ENCODE peak calls at places on chromosomes 1 and 21, in five cellular contexts. Y, E, A, P and I are unnamed samples.

GRCh38 chr1:232925421-232926202 is 24.8 kb upstream of the NTPCR start:
- DNase-seq in A (no peak), E (no peak), Y (no peak), P (no peak), I (no peak)

GRCh38 chr1:114979278-114979891 is 50.2 kb upstream of the TSHB start:
- DNase-seq in Y (peak; percentile 58), P (peak; percentile 63), E (peak; percentile 53), A (peak; percentile 68), I (peak; percentile 58)

GRCh38 chr1:158961178-158961577 is 29.8 kb downstream of the PYHIN1 start:
- DNase-seq in P (no peak), Y (no peak), A (no peak), E (no peak), I (no peak)

GRCh38 chr1:92446546-92446945 is 40.2 kb downstream of the GFI1 start:
- DNase-seq in E (no peak), Y (peak; percentile 63), P (no peak), A (peak; percentile 62), I (no peak)

GRCh38 chr1:162823771-162824525 is 33.4 kb downstream of the HSD17B7 start:
- DNase-seq in P (no peak), E (no peak), A (no peak), Y (peak; percentile 22), I (no peak)

GRCh38 chr21:38352536-38353219 is 95.9 kb downstream of the KCNJ15 start:
- DNase-seq in E (no peak), P (peak; percentile 70), A (peak; percentile 86), Y (peak; percentile 69), I (no peak)

GRCh38 chr1:247332901-247333361 is 1.3 kb upstream of the ZNF496 start:
- DNase-seq in P (no peak), A (peak; percentile 12), Y (peak; percentile 13), E (peak; percentile 51), I (peak; percentile 56)

GRCh38 chr1:212286437-212287131 is 1.4 kb downstream of the PPP2R5A start:
- DNase-seq in Y (peak; percentile 5), E (peak; percentile 70), P (no peak), A (peak; percentile 21), I (peak; percentile 61)

GRCh38 chr1:229059671-229060079 is 211.2 kb upstream of the RAB4A start:
- DNase-seq in A (no peak), Y (no peak), P (no peak), E (peak; percentile 7), I (peak; percentile 14)

GRCh38 chr1:85316324-85316723 is 39.9 kb upstream of the BCL10 start:
- DNase-seq in Y (no peak), A (no peak), P (no peak), E (no peak), I (peak; percentile 18)

GRCh38 chr1:67752306-67752705 is 67.3 kb downstream of the GADD45A start:
- DNase-seq in Y (no peak), A (peak; percentile 70), P (no peak), E (no peak), I (no peak)

GRCh38 chr1:23646571-23646970 is 45.0 kb upstream of the RPL11 start:
- DNase-seq in P (no peak), Y (no peak), E (no peak), A (no peak), I (no peak)

GRCh38 chr1:149888160-149888998 is 11.0 kb upstream of the BOLA1 start:
- DNase-seq in E (peak; percentile 93), A (peak; percentile 88), P (peak; percentile 95), Y (no peak), I (peak; percentile 89)

GRCh38 chr1:113835686-113836290 is 23.5 kb upstream of the RSBN1 start:
- DNase-seq in Y (peak; percentile 51), P (no peak), E (peak; percentile 73), A (peak; percentile 49), I (peak; percentile 77)

GRCh38 chr1:151773698-151774097 is 10.4 kb upstream of the MRPL9 start:
- DNase-seq in E (no peak), Y (peak; percentile 67), P (no peak), A (peak; percentile 69), I (no peak)

GRCh38 chr1:16063921-16064320 is 9.5 kb downstream of the FAM131C start:
- DNase-seq in P (no peak), E (no peak), A (no peak), Y (no peak), I (peak; percentile 46)

GRCh38 chr1:63859480-63860275 is 85.9 kb downstream of the ROR1 start:
- DNase-seq in A (no peak), Y (no peak), P (no peak), E (no peak), I (no peak)

GRCh38 chr1:184368354-184368753 is 18.5 kb upstream of the C1orf21 start:
- DNase-seq in E (no peak), Y (no peak), A (no peak), P (no peak), I (no peak)

GRCh38 chr1:164559342-164560070 is 522 bp downstream of the PBX1 start:
- DNase-seq in A (peak; percentile 41), Y (no peak), P (peak; percentile 54), E (peak; percentile 60), I (peak; percentile 71)

GRCh38 chr1:115682792-115683191 is 41.0 kb downstream of the VANGL1 start:
- DNase-seq in Y (no peak), A (no peak), E (no peak), P (no peak), I (no peak)

GRCh38 chr1:10561955-10562354 is 87.2 kb downstream of the PEX14 start:
- DNase-seq in Y (no peak), A (peak; percentile 40), P (no peak), E (no peak), I (no peak)